ENCODE peak calls at places on chromosomes 5 and 9, in four cellular contexts. M is fibroblast of mammary gland, A is lower leg skin, L is astrocyte of the spinal cord. Y is an unnamed sample.

GRCh38 chr9:113755433-113755832 is 120.7 kb upstream of the ZNF618 start:
- DNase-seq in A (no peak), L (no peak), M (no peak), Y (no peak)

GRCh38 chr5:16385516-16386090 is 80.0 kb downstream of the ZNF622 start:
- DNase-seq in M (no peak), A (no peak), L (no peak), Y (no peak)

GRCh38 chr9:135584371-135584770 is 22.8 kb downstream of the PAEP start:
- DNase-seq in A (no peak), L (no peak), M (no peak), Y (peak)

GRCh38 chr5:173457482-173457881 is 129.3 kb upstream of the STC2 start:
- DNase-seq in M (no peak), A (no peak), L (no peak), Y (no peak)

GRCh38 chr9:106307670-106308069 is 555.3 kb upstream of the ZNF462 start:
- DNase-seq in L (no peak), A (no peak), M (peak), Y (no peak)

GRCh38 chr5:59496524-59497134 is 396.9 kb downstream of the PDE4D start:
- DNase-seq in L (no peak), A (no peak), M (peak), Y (no peak)

GRCh38 chr9:107883496-107884120 is 394.0 kb upstream of the KLF4 start:
- DNase-seq in A (no peak), M (no peak), L (no peak), Y (no peak)

GRCh38 chr9:14111670-14112069 is 202.3 kb downstream of the NFIB start:
- DNase-seq in L (peak), A (no peak), M (peak), Y (no peak)

GRCh38 chr5:147303976-147304375 is 69.2 kb downstream of the STK32A start:
- DNase-seq in L (peak), A (no peak), M (peak), Y (no peak)

GRCh38 chr9:12414514-12414913 is 278.7 kb upstream of the TYRP1 start:
- DNase-seq in L (no peak), A (no peak), M (no peak), Y (no peak)

GRCh38 chr9:128771094-128771721 is 519 bp downstream of the ZER1 start:
- DNase-seq in M (peak), A (no peak), L (no peak), Y (no peak)

GRCh38 chr9:93668261-93668871 is 92.0 kb downstream of the PHF2 start:
- DNase-seq in M (no peak), L (no peak), A (peak), Y (peak)

GRCh38 chr9:19460258-19460657 is 51.4 kb downstream of the ACER2 start:
- DNase-seq in A (peak), M (no peak), L (no peak), Y (no peak)

GRCh38 chr5:157912621-157913325 is 53.8 kb upstream of the CLINT1 start:
- DNase-seq in A (no peak), L (no peak), M (no peak), Y (peak)

GRCh38 chr5:32916648-32917047 is 205.5 kb downstream of the NPR3 start:
- DNase-seq in A (no peak), M (peak), L (peak), Y (no peak)

GRCh38 chr9:88593537-88594185 is 58.7 kb downstream of the NXNL2 start:
- DNase-seq in M (peak), A (no peak), L (peak), Y (no peak)

GRCh38 chr5:134913795-134914194 is 8.9 kb downstream of the PCBD2 start:
- DNase-seq in A (no peak), M (no peak), L (no peak), Y (no peak)

GRCh38 chr5:134911285-134912215 is 6.6 kb downstream of the PCBD2 start:
- DNase-seq in M (peak), A (no peak), L (no peak), Y (peak)

GRCh38 chr5:134920848-134921575 is 16.1 kb downstream of the PCBD2 start:
- DNase-seq in M (no peak), A (no peak), L (no peak), Y (no peak)

GRCh38 chr5:134913254-134913653 is 8.3 kb downstream of the PCBD2 start:
- DNase-seq in M (no peak), L (no peak), A (no peak), Y (no peak)

GRCh38 chr5:134917070-134917831 is 12.3 kb downstream of the PCBD2 start:
- DNase-seq in A (no peak), L (no peak), M (no peak), Y (no peak)
- TF ChIP-seq CTCF in A (no peak), L (peak), M (no peak), Y (peak)

GRCh38 chr5:156835905-156836304 is 14.2 kb upstream of the PPP1R2B start:
- DNase-seq in M (no peak), A (no peak), L (no peak), Y (no peak)
- TF ChIP-seq CTCF in M (no peak), A (no peak), L (no peak), Y (peak)

GRCh38 chr9:75976549-75976948 is 86.1 kb downstream of the PCSK5 start:
- DNase-seq in M (no peak), L (no peak), A (no peak), Y (no peak)

GRCh38 chr9:75983320-75983719 is 92.8 kb downstream of the PCSK5 start:
- DNase-seq in L (no peak), A (no peak), M (no peak), Y (no peak)

GRCh38 chr9:75974006-75974766 is 83.7 kb downstream of the PCSK5 start:
- DNase-seq in M (no peak), A (no peak), L (no peak), Y (no peak)

DNA sequence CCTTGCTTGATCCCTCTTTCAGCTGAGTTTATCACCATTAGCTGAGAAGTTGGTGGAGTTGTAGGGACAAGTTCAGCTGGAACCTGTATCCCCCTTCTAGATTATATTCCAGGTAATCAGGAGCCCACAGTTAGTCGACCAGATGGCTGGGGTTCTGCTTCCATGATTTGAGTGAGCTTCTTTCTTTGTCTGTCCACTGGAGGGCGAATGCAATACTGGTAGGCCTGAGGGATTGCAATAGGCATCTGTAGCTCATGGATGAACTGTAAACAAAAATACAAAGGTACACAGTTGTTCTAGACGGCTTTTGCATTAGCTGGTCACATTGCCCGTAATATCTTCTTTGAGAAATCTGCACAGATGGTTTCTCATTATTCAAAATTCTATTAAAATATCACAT is 88.9 kb downstream of the PCSK5 start:
- DNase-seq in M (peak), L (no peak), A (no peak), Y (no peak)
- TF ChIP-seq CTCF in M (peak), L (peak), A (no peak), Y (peak)

DNA sequence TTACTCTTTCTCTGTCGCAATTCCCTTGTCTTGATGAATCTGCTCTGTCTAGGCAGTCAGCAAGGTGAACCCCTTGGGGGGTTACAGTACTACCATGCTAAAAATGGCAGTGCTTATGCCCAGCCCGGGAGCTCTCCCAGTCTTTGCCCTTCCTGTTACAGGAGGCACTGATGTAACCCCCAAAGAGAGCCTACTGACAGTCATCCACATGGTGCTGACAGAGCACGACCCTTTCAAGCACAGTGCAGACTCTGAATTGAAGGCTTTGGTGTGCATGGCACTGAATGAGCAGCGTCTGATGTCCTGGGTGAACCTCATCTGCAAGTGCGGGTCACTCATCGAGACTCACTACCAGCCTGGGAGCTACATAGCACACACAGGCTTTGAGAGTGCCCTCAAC is 34.5 kb upstream of the SLC36A2 start:
- DNase-seq in M (no peak), A (no peak), L (no peak), Y (no peak)
- TF ChIP-seq CTCF in M (no peak), A (no peak), L (no peak), Y (no peak)

DNA sequence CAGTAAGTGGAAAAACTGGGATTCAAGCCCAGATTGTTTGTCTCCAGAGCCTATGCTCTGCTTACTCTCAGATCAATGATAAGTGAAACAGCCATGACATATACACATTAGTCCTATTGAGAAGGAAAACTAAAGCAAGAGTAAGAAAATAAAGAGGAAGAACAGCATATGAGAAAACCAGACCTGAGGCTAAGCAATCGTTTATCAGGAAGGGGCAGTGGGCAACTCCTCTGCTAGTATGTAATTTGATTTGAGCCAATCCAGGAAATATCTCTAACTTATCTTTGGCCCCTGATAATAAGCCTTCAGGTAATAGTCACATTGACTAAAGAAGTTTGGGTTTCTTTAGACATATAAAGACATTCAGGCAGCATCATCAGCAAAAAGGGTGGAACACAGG is 789.9 kb upstream of the C9orf72 start:
- DNase-seq in L (no peak), M (no peak), A (no peak), Y (no peak)
- TF ChIP-seq CTCF in L (no peak), M (no peak), A (no peak), Y (no peak)

GRCh38 chr9:137466041-137466799 is 7.1 kb upstream of the NSMF start:
- DNase-seq in L (no peak), A (no peak), M (no peak), Y (no peak)

GRCh38 chr9:137464291-137464999 is 5.3 kb upstream of the NSMF start:
- DNase-seq in M (no peak), A (peak), L (no peak), Y (no peak)

GRCh38 chr9:137463931-137464290 is 4.8 kb upstream of the NSMF start:
- DNase-seq in M (no peak), L (no peak), A (no peak), Y (no peak)

GRCh38 chr9:137463194-137463930 is 4.2 kb upstream of the NSMF start:
- DNase-seq in M (no peak), A (peak), L (no peak), Y (no peak)

GRCh38 chr9:137465000-137465769 is 6.1 kb upstream of the NSMF start:
- DNase-seq in M (no peak), A (no peak), L (no peak), Y (no peak)
- TF ChIP-seq CTCF in M (no peak), A (no peak), L (no peak), Y (no peak)

GRCh38 chr9:115167175-115167574 is 49.2 kb upstream of the TNC start:
- DNase-seq in M (peak), A (no peak), L (peak), Y (no peak)

GRCh38 chr9:115165233-115165632 is 47.3 kb upstream of the TNC start:
- DNase-seq in L (no peak), M (no peak), A (no peak), Y (no peak)

GRCh38 chr9:115172105-115172504 is 54.1 kb upstream of the TNC start:
- DNase-seq in A (no peak), L (no peak), M (no peak), Y (no peak)

GRCh38 chr9:115169003-115169402 is 51.0 kb upstream of the TNC start:
- DNase-seq in A (no peak), L (no peak), M (no peak), Y (no peak)

GRCh38 chr9:115170674-115171073 is 52.7 kb upstream of the TNC start:
- DNase-seq in M (peak), A (no peak), L (peak), Y (no peak)
- TF ChIP-seq CTCF in M (peak), A (no peak), L (no peak), Y (no peak)

GRCh38 chr5:66742083-66742895 is 146.1 kb downstream of the MAST4 start:
- DNase-seq in A (no peak), M (no peak), L (no peak), Y (no peak)
- TF ChIP-seq CTCF in A (no peak), M (peak), L (peak), Y (peak)

DNA sequence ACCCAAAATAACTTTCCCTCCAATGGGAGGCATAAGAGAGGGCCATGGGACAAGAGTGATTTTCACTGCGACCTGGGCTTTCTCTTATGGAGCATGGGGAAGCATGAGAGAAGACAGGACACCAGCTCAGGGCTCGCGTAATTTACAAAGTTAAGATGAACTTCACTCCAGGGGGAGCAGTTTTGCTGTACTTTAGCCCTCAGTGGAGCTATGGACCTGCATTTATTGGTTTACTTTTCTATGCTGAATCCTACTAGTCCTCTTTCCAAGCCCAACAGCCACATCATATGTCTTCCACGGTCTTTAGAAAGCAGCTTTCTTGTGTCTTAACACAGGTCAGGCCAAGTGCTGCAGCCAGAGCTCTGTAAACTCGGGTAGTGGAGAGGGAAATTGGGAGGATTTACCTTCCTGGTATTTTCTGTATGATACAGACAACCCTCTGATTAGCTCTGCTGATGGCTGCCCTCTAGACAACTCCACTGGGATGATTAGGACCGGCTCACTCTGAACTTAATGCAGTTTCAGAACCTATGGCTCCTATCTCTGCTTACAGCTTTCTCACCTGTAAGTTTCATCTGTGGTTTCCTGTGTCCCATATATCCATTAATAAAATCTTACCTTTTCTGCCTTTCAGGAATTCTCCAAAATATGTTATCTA is 581.0 kb upstream of the RORB start:
- DNase-seq in L (peak), M (peak), A (no peak), Y (no peak)
- TF ChIP-seq CTCF in L (peak), M (peak), A (no peak), Y (peak)

Y was measured in type B pancreatic cell.